ENCODE peak calls at places on chromosome 17, in five cellular contexts. One of them, this sample, is unnamed.
A peak's percentile ranks its signal among the peaks of the same experiment; 100 is the strongest.

GRCh38 chr17:1709403-1709891 is 730 bp downstream of the TLCD2 start:
- DNase-seq in effector memory CD4-positive, alpha-beta T cell: no peak
- DNase-seq in fibroblast of mammary gland: no peak
- DNase-seq in fibroblast of lung: peak; percentile 29
- DNase-seq in stomach: no peak
- DNase-seq in this sample: no peak

GRCh38 chr17:80805032-80805751 is 186.4 kb upstream of the CHMP6 start:
- DNase-seq in effector memory CD4-positive, alpha-beta T cell: no peak
- DNase-seq in stomach: no peak
- DNase-seq in fibroblast of mammary gland: no peak
- DNase-seq in fibroblast of lung: no peak
- DNase-seq in this sample: no peak

GRCh38 chr17:68943123-68943811 is 11.9 kb downstream of the ABCA8 start:
- DNase-seq in stomach: no peak
- DNase-seq in effector memory CD4-positive, alpha-beta T cell: no peak
- DNase-seq in fibroblast of lung: no peak
- DNase-seq in fibroblast of mammary gland: no peak
- DNase-seq in this sample: no peak

GRCh38 chr17:34997355-34997862 is 17.1 kb downstream of the LIG3 start:
- DNase-seq in fibroblast of mammary gland: peak; percentile 62
- DNase-seq in fibroblast of lung: peak; percentile 90
- DNase-seq in stomach: peak; percentile 88
- DNase-seq in effector memory CD4-positive, alpha-beta T cell: no peak
- DNase-seq in this sample: peak; percentile 91

GRCh38 chr17:27381007-27381501 is 75.2 kb upstream of the KSR1 start:
- DNase-seq in fibroblast of lung: peak; percentile 53
- DNase-seq in effector memory CD4-positive, alpha-beta T cell: peak; percentile 64
- DNase-seq in stomach: peak; percentile 63
- DNase-seq in fibroblast of mammary gland: peak; percentile 49
- DNase-seq in this sample: peak; percentile 58

GRCh38 chr17:40664582-40665333 is at the start of gene KRT222:
- DNase-seq in effector memory CD4-positive, alpha-beta T cell: no peak
- DNase-seq in fibroblast of mammary gland: no peak
- DNase-seq in fibroblast of lung: no peak
- DNase-seq in stomach: no peak
- DNase-seq in this sample: no peak

GRCh38 chr17:38465420-38466345 is 37.4 kb downstream of the ARHGAP23 start:
- DNase-seq in fibroblast of lung: peak; percentile 84
- DNase-seq in fibroblast of mammary gland: no peak
- DNase-seq in stomach: peak; percentile 42
- DNase-seq in effector memory CD4-positive, alpha-beta T cell: no peak
- DNase-seq in this sample: peak; percentile 45

GRCh38 chr17:68595986-68596385 is 5.2 kb downstream of the FAM20A start:
- DNase-seq in fibroblast of lung: no peak
- DNase-seq in fibroblast of mammary gland: no peak
- DNase-seq in effector memory CD4-positive, alpha-beta T cell: no peak
- DNase-seq in stomach: no peak
- DNase-seq in this sample: no peak

GRCh38 chr17:10657866-10658265 is 757 bp upstream of the MYH3 start:
- DNase-seq in fibroblast of mammary gland: no peak
- DNase-seq in stomach: no peak
- DNase-seq in effector memory CD4-positive, alpha-beta T cell: no peak
- DNase-seq in fibroblast of lung: no peak
- DNase-seq in this sample: no peak

GRCh38 chr17:48637323-48638260 is 11.4 kb upstream of the HOXB9 start:
- DNase-seq in fibroblast of mammary gland: peak; percentile 94
- DNase-seq in fibroblast of lung: peak; percentile 68
- DNase-seq in stomach: no peak
- DNase-seq in effector memory CD4-positive, alpha-beta T cell: no peak
- DNase-seq in this sample: peak; percentile 59

GRCh38 chr17:16328997-16329396 is 24.3 kb downstream of the CENPV start:
- DNase-seq in fibroblast of mammary gland: peak; percentile 10
- DNase-seq in fibroblast of lung: no peak
- DNase-seq in stomach: no peak
- DNase-seq in effector memory CD4-positive, alpha-beta T cell: no peak
- DNase-seq in this sample: peak; percentile 2

GRCh38 chr17:4974064-4974670 is 6.5 kb upstream of the SPAG7 start:
- DNase-seq in fibroblast of lung: no peak
- DNase-seq in stomach: no peak
- DNase-seq in fibroblast of mammary gland: no peak
- DNase-seq in effector memory CD4-positive, alpha-beta T cell: no peak
- DNase-seq in this sample: no peak

GRCh38 chr17:57860414-57860999 is 10.7 kb upstream of the MRPS23 start:
- DNase-seq in stomach: no peak
- DNase-seq in effector memory CD4-positive, alpha-beta T cell: no peak
- DNase-seq in fibroblast of mammary gland: no peak
- DNase-seq in fibroblast of lung: no peak
- DNase-seq in this sample: no peak

GRCh38 chr17:30477758-30478115 is 529 bp downstream of the GOSR1 start:
- DNase-seq in effector memory CD4-positive, alpha-beta T cell: peak; percentile 12
- DNase-seq in fibroblast of lung: peak; percentile 41
- DNase-seq in fibroblast of mammary gland: peak; percentile 33
- DNase-seq in stomach: no peak
- DNase-seq in this sample: peak; percentile 26

GRCh38 chr17:27203241-27203640 is 90.7 kb upstream of the WSB1 start:
- DNase-seq in fibroblast of mammary gland: no peak
- DNase-seq in stomach: no peak
- DNase-seq in fibroblast of lung: no peak
- DNase-seq in effector memory CD4-positive, alpha-beta T cell: no peak
- DNase-seq in this sample: no peak

GRCh38 chr17:691423-691822 is 23.2 kb downstream of the VPS53 start:
- DNase-seq in effector memory CD4-positive, alpha-beta T cell: no peak
- DNase-seq in fibroblast of lung: peak; percentile 92
- DNase-seq in fibroblast of mammary gland: peak; percentile 65
- DNase-seq in stomach: no peak
- DNase-seq in this sample: peak; percentile 36

GRCh38 chr17:7971651-7972050 is 30.8 kb upstream of the GUCY2D start:
- DNase-seq in stomach: no peak
- DNase-seq in effector memory CD4-positive, alpha-beta T cell: no peak
- DNase-seq in fibroblast of lung: no peak
- DNase-seq in fibroblast of mammary gland: no peak
- DNase-seq in this sample: no peak

GRCh38 chr17:14301279-14301760 is 439 bp downstream of the HS3ST3B1 start:
- DNase-seq in stomach: peak; percentile 27
- DNase-seq in fibroblast of lung: peak; percentile 42
- DNase-seq in effector memory CD4-positive, alpha-beta T cell: no peak
- DNase-seq in fibroblast of mammary gland: no peak
- DNase-seq in this sample: no peak

GRCh38 chr17:67105213-67105612 is 60.9 kb downstream of the CACNG1 start:
- DNase-seq in effector memory CD4-positive, alpha-beta T cell: no peak
- DNase-seq in fibroblast of mammary gland: peak; percentile 81
- DNase-seq in stomach: no peak
- DNase-seq in fibroblast of lung: peak; percentile 71
- DNase-seq in this sample: peak; percentile 68

GRCh38 chr17:36657763-36658490 is 56.5 kb downstream of the MRM1 start:
- DNase-seq in fibroblast of mammary gland: no peak
- DNase-seq in stomach: peak; percentile 30
- DNase-seq in fibroblast of lung: peak; percentile 12
- DNase-seq in effector memory CD4-positive, alpha-beta T cell: no peak
- DNase-seq in this sample: peak; percentile 10

GRCh38 chr17:59547131-59547915 is 18.1 kb upstream of the DHX40 start:
- DNase-seq in fibroblast of lung: peak; percentile 10
- DNase-seq in fibroblast of mammary gland: peak; percentile 5
- DNase-seq in effector memory CD4-positive, alpha-beta T cell: no peak
- DNase-seq in stomach: no peak
- DNase-seq in this sample: peak; percentile 28

GRCh38 chr17:45021607-45022287 is 29.7 kb downstream of the DCAKD start:
- DNase-seq in stomach: peak; percentile 68
- DNase-seq in fibroblast of mammary gland: peak; percentile 42
- DNase-seq in fibroblast of lung: peak; percentile 53
- DNase-seq in effector memory CD4-positive, alpha-beta T cell: peak; percentile 25
- DNase-seq in this sample: peak; percentile 58

GRCh38 chr17:17729620-17730249 is 48.5 kb downstream of the RAI1 start:
- DNase-seq in fibroblast of lung: no peak
- DNase-seq in stomach: peak; percentile 53
- DNase-seq in fibroblast of mammary gland: no peak
- DNase-seq in effector memory CD4-positive, alpha-beta T cell: peak; percentile 18
- DNase-seq in this sample: no peak

GRCh38 chr17:82329683-82330321 is 3.8 kb downstream of the SECTM1 start:
- DNase-seq in fibroblast of mammary gland: no peak
- DNase-seq in stomach: no peak
- DNase-seq in fibroblast of lung: no peak
- DNase-seq in effector memory CD4-positive, alpha-beta T cell: no peak
- DNase-seq in this sample: no peak

GRCh38 chr17:80475949-80476876 is at the start of gene NPTX1:
- DNase-seq in fibroblast of lung: no peak
- DNase-seq in effector memory CD4-positive, alpha-beta T cell: no peak
- DNase-seq in stomach: no peak
- DNase-seq in fibroblast of mammary gland: no peak
- DNase-seq in this sample: no peak

GRCh38 chr17:781920-782731 is at the start of the genes GLOD4 and MRM3:
- DNase-seq in fibroblast of lung: peak; percentile 81
- DNase-seq in stomach: peak; percentile 97
- DNase-seq in fibroblast of mammary gland: peak; percentile 84
- DNase-seq in effector memory CD4-positive, alpha-beta T cell: peak; percentile 87
- DNase-seq in this sample: peak; percentile 90

GRCh38 chr17:62819511-62820221 is 11.6 kb upstream of the MARCHF10 start:
- DNase-seq in effector memory CD4-positive, alpha-beta T cell: no peak
- DNase-seq in stomach: peak; percentile 63
- DNase-seq in fibroblast of mammary gland: peak; percentile 99
- DNase-seq in fibroblast of lung: peak; percentile 99
- DNase-seq in this sample: peak; percentile 98
- H3K4me3 ChIP-seq in effector memory CD4-positive, alpha-beta T cell: no peak overlapping the region
- H3K4me3 ChIP-seq in stomach: no peak overlapping the region
- H3K4me3 ChIP-seq in fibroblast of mammary gland: peak overlapping the region; percentile 22
- H3K4me3 ChIP-seq in fibroblast of lung: peak overlapping the region; percentile 39
- H3K4me3 ChIP-seq in this sample: peak overlapping the region; percentile 27

GRCh38 chr17:74343526-74344284 is 17.7 kb downstream of the KIF19 start:
- DNase-seq in fibroblast of lung: no peak
- DNase-seq in fibroblast of mammary gland: no peak
- DNase-seq in stomach: no peak
- DNase-seq in effector memory CD4-positive, alpha-beta T cell: no peak
- DNase-seq in this sample: no peak
- H3K4me3 ChIP-seq in fibroblast of lung: no peak overlapping the region
- H3K4me3 ChIP-seq in fibroblast of mammary gland: no peak overlapping the region
- H3K4me3 ChIP-seq in stomach: no peak overlapping the region
- H3K4me3 ChIP-seq in effector memory CD4-positive, alpha-beta T cell: no peak overlapping the region
- H3K4me3 ChIP-seq in this sample: no peak overlapping the region

GRCh38 chr17:49967621-49968379 is 1.2 kb upstream of the DLX4 start:
- DNase-seq in fibroblast of lung: no peak
- DNase-seq in stomach: no peak
- DNase-seq in effector memory CD4-positive, alpha-beta T cell: no peak
- DNase-seq in fibroblast of mammary gland: no peak
- DNase-seq in this sample: peak; percentile 5
- H3K4me3 ChIP-seq in fibroblast of lung: peak overlapping the region; percentile 13
- H3K4me3 ChIP-seq in stomach: peak overlapping the region; percentile 44
- H3K4me3 ChIP-seq in effector memory CD4-positive, alpha-beta T cell: peak overlapping the region; percentile 33
- H3K4me3 ChIP-seq in fibroblast of mammary gland: no peak overlapping the region
- H3K4me3 ChIP-seq in this sample: peak overlapping the region; percentile 42

GRCh38 chr17:42457107-42457787 is 1.4 kb upstream of the ATP6V0A1 start:
- DNase-seq in fibroblast of mammary gland: no peak
- DNase-seq in fibroblast of lung: no peak
- DNase-seq in stomach: no peak
- DNase-seq in effector memory CD4-positive, alpha-beta T cell: no peak
- DNase-seq in this sample: peak; percentile 27
- H3K4me3 ChIP-seq in fibroblast of mammary gland: no peak overlapping the region
- H3K4me3 ChIP-seq in fibroblast of lung: no peak overlapping the region
- H3K4me3 ChIP-seq in stomach: no peak overlapping the region
- H3K4me3 ChIP-seq in effector memory CD4-positive, alpha-beta T cell: peak overlapping the region; percentile 5
- H3K4me3 ChIP-seq in this sample: no peak overlapping the region

GRCh38 chr17:50565559-50566350 is 5.2 kb downstream of the CACNA1G start:
- DNase-seq in effector memory CD4-positive, alpha-beta T cell: no peak
- DNase-seq in fibroblast of lung: no peak
- DNase-seq in stomach: no peak
- DNase-seq in fibroblast of mammary gland: peak; percentile 31
- DNase-seq in this sample: peak; percentile 21
- H3K4me3 ChIP-seq in effector memory CD4-positive, alpha-beta T cell: no peak overlapping the region
- H3K4me3 ChIP-seq in fibroblast of lung: no peak overlapping the region
- H3K4me3 ChIP-seq in stomach: no peak overlapping the region
- H3K4me3 ChIP-seq in fibroblast of mammary gland: no peak overlapping the region
- H3K4me3 ChIP-seq in this sample: no peak overlapping the region

GRCh38 chr17:76948301-76948700 is 80.1 kb downstream of the MGAT5B start:
- DNase-seq in stomach: no peak
- DNase-seq in fibroblast of mammary gland: no peak
- DNase-seq in effector memory CD4-positive, alpha-beta T cell: no peak
- DNase-seq in fibroblast of lung: no peak
- DNase-seq in this sample: no peak
- H3K4me3 ChIP-seq in stomach: no peak overlapping the region
- H3K4me3 ChIP-seq in fibroblast of mammary gland: no peak overlapping the region
- H3K4me3 ChIP-seq in effector memory CD4-positive, alpha-beta T cell: no peak overlapping the region
- H3K4me3 ChIP-seq in fibroblast of lung: no peak overlapping the region
- H3K4me3 ChIP-seq in this sample: no peak overlapping the region

GRCh38 chr17:47210105-47210504 is 957 bp downstream of the MYL4 start:
- DNase-seq in stomach: no peak
- DNase-seq in effector memory CD4-positive, alpha-beta T cell: no peak
- DNase-seq in fibroblast of lung: peak; percentile 36
- DNase-seq in fibroblast of mammary gland: no peak
- DNase-seq in this sample: no peak
- H3K4me3 ChIP-seq in stomach: no peak overlapping the region
- H3K4me3 ChIP-seq in effector memory CD4-positive, alpha-beta T cell: no peak overlapping the region
- H3K4me3 ChIP-seq in fibroblast of lung: no peak overlapping the region
- H3K4me3 ChIP-seq in fibroblast of mammary gland: no peak overlapping the region
- H3K4me3 ChIP-seq in this sample: no peak overlapping the region

DNA sequence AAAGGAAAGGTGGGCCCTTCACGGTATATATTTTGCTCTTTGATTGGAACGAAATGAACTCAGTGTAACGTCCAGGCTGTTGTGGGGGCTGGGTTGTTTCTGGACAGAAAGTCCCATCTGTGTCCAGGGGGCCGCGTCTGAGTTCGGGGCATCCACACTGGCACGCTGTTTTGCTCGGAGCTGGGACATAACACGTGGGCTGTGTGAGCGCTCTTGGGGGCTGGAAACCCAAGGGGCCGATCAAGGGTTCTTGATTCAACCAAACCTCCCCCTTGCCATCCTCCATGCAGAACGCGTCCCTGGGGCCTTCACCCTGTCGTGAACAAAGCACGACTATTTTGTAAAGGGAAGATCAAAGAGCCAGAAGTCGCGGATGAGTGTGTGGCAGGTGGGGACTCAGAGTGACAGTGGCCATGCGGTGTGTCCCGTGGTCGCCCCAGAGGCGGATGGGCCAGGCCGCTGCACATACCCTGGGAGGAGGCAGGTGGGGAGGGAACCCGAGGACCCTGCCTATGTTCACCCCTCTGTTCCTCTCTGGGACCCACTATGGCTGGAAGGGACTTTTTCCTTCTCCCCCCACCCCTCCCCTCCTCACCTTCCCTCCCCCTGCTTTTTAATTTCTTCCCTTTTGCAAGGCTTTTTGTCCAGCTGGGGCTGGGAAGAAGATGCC is 387.2 kb downstream of the SEC14L1 start:
- DNase-seq in fibroblast of mammary gland: no peak
- DNase-seq in stomach: peak; percentile 11
- DNase-seq in effector memory CD4-positive, alpha-beta T cell: no peak
- DNase-seq in fibroblast of lung: no peak
- DNase-seq in this sample: no peak
- H3K4me3 ChIP-seq in fibroblast of mammary gland: no peak overlapping the region
- H3K4me3 ChIP-seq in stomach: peak overlapping the region; percentile 32
- H3K4me3 ChIP-seq in effector memory CD4-positive, alpha-beta T cell: no peak overlapping the region
- H3K4me3 ChIP-seq in fibroblast of lung: no peak overlapping the region
- H3K4me3 ChIP-seq in this sample: no peak overlapping the region